ENCODE peak calls at places on chromosomes 11 and 22, in eight cellular contexts. L is CD8-positive, alpha-beta T cell; P is thoracic aorta; I is K562; G is uterus; N is heart right ventricle; M is lower lobe of right lung; E is GM23338. U is an unnamed sample.

GRCh38 chr22:22692707-22693530 is 48.5 kb downstream of the GGTLC2 start:
- DNase-seq in P (no peak), M (no peak), L (peak), G (no peak), E (peak), N (no peak), I (peak), U (no peak)

GRCh38 chr11:118339281-118340045 is 3.0 kb downstream of the CD3D start:
- DNase-seq in E (no peak), N (no peak), M (no peak), L (no peak), P (no peak), G (no peak), I (peak), U (no peak)

GRCh38 chr11:61077936-61078335 is 24.4 kb upstream of the CD5 start:
- DNase-seq in I (no peak), P (no peak), M (no peak), E (no peak), N (no peak), L (no peak), G (no peak), U (no peak)

GRCh38 chr11:83671295-83671694 is 385.1 kb upstream of the CCDC90B start:
- DNase-seq in E (no peak), L (no peak), G (no peak), M (no peak), I (no peak), P (no peak), N (no peak), U (no peak)

GRCh38 chr11:78551066-78551465 is 23.6 kb downstream of the NARS2 start:
- DNase-seq in G (no peak), N (no peak), M (no peak), I (no peak), P (no peak), E (no peak), L (no peak), U (no peak)

GRCh38 chr11:64723117-64723906 is at the start of gene NRXN2:
- DNase-seq in M (peak), E (peak), L (peak), G (peak), N (peak), I (peak), P (peak), U (peak)

GRCh38 chr11:116510166-116510565 is 262.6 kb downstream of the BUD13 start:
- DNase-seq in M (no peak), G (no peak), P (no peak), I (no peak), N (no peak), E (no peak), L (no peak), U (no peak)

GRCh38 chr11:54558407-54558806 is 45.4 kb downstream of the OR4C46 start:
- DNase-seq in E (peak), L (no peak), I (peak), M (no peak), G (no peak), P (no peak), N (no peak), U (no peak)

GRCh38 chr11:34960277-34960676 is 43.9 kb downstream of the PDHX start:
- DNase-seq in G (no peak), I (no peak), P (no peak), N (peak), M (no peak), E (no peak), L (no peak), U (peak)

GRCh38 chr11:106398396-106399074 is 321.1 kb downstream of the AASDHPPT start:
- DNase-seq in P (no peak), N (no peak), G (no peak), E (no peak), L (no peak), I (no peak), M (no peak), U (no peak)

GRCh38 chr11:75155570-75156422 is 4.9 kb downstream of the SLCO2B1 start:
- DNase-seq in N (no peak), G (no peak), P (no peak), M (no peak), E (no peak), I (peak), L (no peak), U (no peak)

GRCh38 chr11:41392591-41392990 is 66.9 kb downstream of the LRRC4C start:
- DNase-seq in M (no peak), E (peak), P (no peak), I (no peak), N (no peak), L (no peak), G (no peak), U (no peak)

GRCh38 chr11:128235958-128236357 is 351.4 kb downstream of the ETS1 start:
- DNase-seq in G (no peak), N (no peak), E (no peak), I (peak), L (no peak), M (no peak), P (no peak), U (no peak)

GRCh38 chr22:39181356-39181755 is 28.9 kb upstream of the CBX7 start:
- DNase-seq in I (no peak), L (no peak), N (no peak), G (no peak), P (no peak), E (no peak), M (no peak), U (no peak)

GRCh38 chr22:23176645-23177027 is 3.7 kb upstream of the BCR start:
- DNase-seq in G (no peak), I (no peak), N (no peak), M (no peak), P (no peak), E (no peak), L (no peak), U (no peak)

GRCh38 chr11:80146231-80146630 is 705.4 kb upstream of the TENM4 start:
- DNase-seq in P (no peak), M (no peak), I (no peak), E (no peak), G (no peak), N (no peak), L (no peak), U (no peak)

GRCh38 chr11:1829039-1829820 is 5.6 kb upstream of the SYT8 start:
- DNase-seq in I (no peak), M (peak), L (no peak), N (peak), E (no peak), G (no peak), P (no peak), U (no peak)

GRCh38 chr11:27234043-27234668 is 128.9 kb downstream of the CCDC34 start:
- DNase-seq in I (peak), N (peak), E (no peak), L (no peak), M (no peak), G (peak), P (no peak), U (peak)

GRCh38 chr11:33620423-33621120 is 80.1 kb downstream of the C11orf91 start:
- DNase-seq in G (no peak), N (no peak), P (no peak), E (no peak), I (no peak), L (no peak), M (no peak), U (no peak)

GRCh38 chr11:113526521-113526920 is 51.3 kb upstream of the DRD2 start:
- DNase-seq in P (no peak), M (no peak), E (no peak), I (no peak), N (no peak), G (no peak), L (no peak), U (no peak)

GRCh38 chr11:62601114-62601363 is 626 bp downstream of the MTA2 start:
- DNase-seq in I (peak), E (no peak), L (peak), G (peak), P (no peak), M (no peak), N (peak), U (peak)

GRCh38 chr11:96075532-96075959 is 151.6 kb upstream of the MTMR2 start:
- DNase-seq in E (no peak), P (no peak), I (no peak), G (no peak), L (no peak), M (no peak), N (no peak), U (no peak)

GRCh38 chr11:14237333-14237988 is 121.5 kb downstream of the RRAS2 start:
- DNase-seq in G (no peak), L (no peak), M (no peak), E (no peak), N (no peak), I (no peak), P (no peak), U (no peak)

GRCh38 chr22:17726561-17727243 is 47.6 kb downstream of the BID start:
- DNase-seq in P (no peak), E (no peak), G (no peak), N (no peak), L (no peak), M (no peak), I (no peak), U (no peak)

GRCh38 chr22:25002241-25002985 is 49.9 kb downstream of the KIAA1671 start:
- DNase-seq in P (no peak), E (no peak), M (no peak), L (no peak), N (no peak), I (no peak), G (no peak), U (no peak)

GRCh38 chr22:25714739-25715138 is 27.2 kb upstream of the MYO18B start:
- DNase-seq in N (no peak), M (no peak), I (no peak), P (no peak), L (no peak), G (no peak), E (no peak), U (no peak)

GRCh38 chr11:69242583-69242940 is 51.4 kb upstream of the MYEOV start:
- DNase-seq in M (no peak), G (no peak), L (no peak), E (no peak), P (no peak), N (no peak), I (no peak), U (no peak)

GRCh38 chr11:46808804-46809431 is 37.2 kb downstream of the CKAP5 start:
- DNase-seq in L (no peak), N (no peak), G (no peak), M (no peak), E (peak), P (no peak), I (peak), U (no peak)

GRCh38 chr11:95699631-95700470 is 89.7 kb downstream of the FAM76B start:
- DNase-seq in N (no peak), L (no peak), P (no peak), I (no peak), M (no peak), G (no peak), E (no peak), U (no peak)

GRCh38 chr11:64571050-64571409 is 20.0 kb upstream of the SLC22A12 start:
- DNase-seq in E (no peak), G (no peak), M (peak), N (no peak), I (no peak), L (no peak), P (no peak), U (no peak)

GRCh38 chr11:44066732-44067131 is 662 bp downstream of the ACCS start:
- DNase-seq in N (no peak), I (peak), P (no peak), E (no peak), G (peak), L (no peak), M (no peak), U (no peak)

GRCh38 chr11:111456859-111457730 is 55.1 kb downstream of the BTG4 start:
- DNase-seq in G (no peak), M (no peak), L (no peak), I (no peak), E (no peak), P (no peak), N (no peak), U (no peak)

GRCh38 chr11:10716122-10716521 is 22.6 kb upstream of the IRAG1 start:
- DNase-seq in I (peak), E (no peak), L (no peak), P (no peak), M (no peak), N (no peak), G (no peak), U (no peak)

DNA sequence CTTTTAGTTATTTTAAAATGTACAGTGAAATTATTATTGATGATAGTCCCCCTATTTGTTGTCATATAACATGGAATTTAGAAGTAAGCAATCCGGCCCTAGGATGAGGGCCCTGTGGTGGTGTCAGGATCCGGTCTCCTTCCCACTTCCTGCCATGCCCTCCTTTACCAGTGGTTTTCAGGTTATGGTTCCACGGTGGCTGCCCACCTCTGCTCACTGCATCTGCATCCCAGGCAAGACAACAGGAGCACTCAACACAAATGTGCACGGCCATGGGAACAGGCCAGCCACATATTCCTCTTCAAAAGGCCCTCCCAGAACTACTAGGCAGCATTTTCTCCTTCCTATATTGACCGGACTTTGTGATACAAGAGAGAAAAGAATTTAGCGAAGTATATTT is 1007.2 kb downstream of the TBC1D22A start:
- DNase-seq in P (no peak), G (no peak), N (no peak), L (no peak), I (no peak), M (no peak), E (no peak), U (no peak)
- H3K27ac ChIP-seq in P (no peak), G (no peak), N (no peak), L (no peak), I (no peak), M (no peak), E (no peak), U (no peak)

DNA sequence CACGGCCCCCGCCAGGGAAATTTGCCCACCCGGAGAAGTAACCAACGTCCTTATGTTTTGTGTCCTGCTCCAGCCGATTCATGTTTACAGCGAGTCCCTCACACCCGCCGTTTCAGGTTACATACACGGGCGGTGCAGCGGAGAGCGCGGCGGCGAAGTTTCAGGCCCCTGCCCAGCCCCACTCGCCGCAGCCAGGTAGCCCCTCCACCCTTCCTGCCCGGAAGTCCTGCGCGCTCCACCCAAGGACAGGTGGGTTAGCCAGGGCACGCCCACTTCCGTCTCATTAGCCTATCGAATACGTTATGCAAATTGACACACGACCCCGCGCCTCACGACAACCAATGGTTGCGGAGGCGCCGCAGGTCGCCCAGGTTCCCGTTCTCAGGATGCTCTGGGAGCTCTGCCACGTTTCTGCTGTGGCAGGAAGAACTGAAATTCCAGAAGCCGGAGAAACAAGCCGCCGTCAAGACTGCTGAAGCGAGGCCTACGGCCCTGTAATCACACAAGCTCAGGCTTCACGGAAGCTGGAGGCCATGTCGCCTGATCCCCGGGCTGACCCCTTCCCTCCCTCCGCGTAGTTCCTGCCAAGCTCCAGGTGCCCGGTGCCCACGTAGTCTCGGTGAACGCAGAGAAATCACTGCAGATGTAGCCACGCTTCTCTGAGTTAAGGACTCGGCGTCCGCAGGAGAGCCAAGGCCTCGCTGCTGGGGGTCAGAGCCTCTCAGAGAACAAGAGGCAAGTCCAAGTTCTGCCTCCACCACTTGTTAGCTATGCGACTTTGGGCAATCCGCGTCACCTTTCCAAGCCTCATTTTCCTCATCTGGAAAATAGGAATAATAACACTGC is 22.4 kb upstream of the MYH9 start:
- DNase-seq in N (peak), M (peak), G (peak), P (peak), L (peak), I (peak), E (peak), U (peak)
- TF ChIP-seq CTCF in N (no peak), M (no peak), G (no peak), P (no peak), L (no peak), I (no peak), E (no peak), U (no peak)

DNA sequence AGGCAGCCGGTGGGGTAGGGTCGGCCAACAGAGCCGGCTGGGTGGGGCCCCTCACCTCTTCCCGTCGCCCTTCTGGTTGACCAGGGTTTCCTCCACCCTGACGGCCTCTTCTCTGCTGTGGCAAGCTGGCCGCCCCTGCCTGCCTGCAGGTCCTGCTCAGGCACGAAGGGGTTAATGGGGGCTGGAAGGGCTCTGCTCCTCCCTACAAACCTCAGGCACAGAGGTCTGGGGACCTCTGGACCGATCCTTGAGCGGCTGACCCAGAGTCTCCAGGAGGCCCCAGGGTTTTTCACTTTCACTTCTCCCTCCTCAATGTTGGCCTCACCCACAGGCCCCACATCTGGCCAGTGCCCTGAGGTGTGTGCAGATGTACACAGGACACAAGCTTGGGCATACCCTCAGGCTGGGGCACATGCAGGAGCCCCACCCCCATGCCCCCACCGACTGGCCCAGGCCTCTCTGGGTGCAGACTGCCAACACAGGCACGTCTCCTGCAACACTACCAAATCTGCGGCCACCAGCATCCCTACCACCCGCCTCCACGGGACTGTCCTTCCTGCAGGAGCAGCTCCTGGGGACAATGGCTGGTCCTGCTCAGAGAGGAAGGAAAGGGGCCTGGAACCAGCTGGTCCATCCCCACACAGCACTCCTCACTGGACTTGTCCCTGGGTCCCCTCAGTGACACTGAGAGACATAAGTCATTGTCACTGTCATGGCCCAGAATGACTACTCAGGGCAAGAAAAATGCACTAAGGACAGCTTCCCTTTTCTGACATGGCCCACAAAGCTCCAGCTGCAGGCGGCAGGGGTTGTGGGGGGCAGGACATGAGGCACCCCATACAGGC is 3.2 kb upstream of the TBX1 start:
- DNase-seq in I (no peak), M (no peak), G (no peak), P (no peak), N (no peak), E (peak), L (no peak), U (no peak)
- H3K4me3 ChIP-seq in I (peak), M (peak), G (no peak), P (peak), N (peak), E (peak), L (no peak), U (peak)

GRCh38 chr11:12868315-12869073 is 140.6 kb upstream of the RASSF10 start:
- DNase-seq in P (no peak), M (no peak), I (peak), L (no peak), N (no peak), E (no peak), G (no peak), U (no peak)

GRCh38 chr11:12876340-12876739 is 132.8 kb upstream of the RASSF10 start:
- DNase-seq in L (no peak), M (no peak), P (no peak), E (no peak), N (no peak), G (no peak), I (no peak), U (no peak)

GRCh38 chr11:12871788-12872321 is 137.3 kb upstream of the RASSF10 start:
- DNase-seq in P (no peak), E (no peak), G (peak), M (no peak), N (no peak), L (no peak), I (peak), U (no peak)

GRCh38 chr11:12867531-12867930 is 141.6 kb upstream of the RASSF10 start:
- DNase-seq in L (no peak), I (peak), G (no peak), P (no peak), M (no peak), E (no peak), N (no peak), U (no peak)

GRCh38 chr11:12871251-12871650 is 137.9 kb upstream of the RASSF10 start:
- DNase-seq in E (no peak), G (no peak), P (no peak), L (no peak), I (no peak), N (no peak), M (no peak), U (no peak)
- H3K27ac ChIP-seq in E (peak), G (peak), P (no peak), L (no peak), I (no peak), N (no peak), M (no peak), U (no peak)

DNA sequence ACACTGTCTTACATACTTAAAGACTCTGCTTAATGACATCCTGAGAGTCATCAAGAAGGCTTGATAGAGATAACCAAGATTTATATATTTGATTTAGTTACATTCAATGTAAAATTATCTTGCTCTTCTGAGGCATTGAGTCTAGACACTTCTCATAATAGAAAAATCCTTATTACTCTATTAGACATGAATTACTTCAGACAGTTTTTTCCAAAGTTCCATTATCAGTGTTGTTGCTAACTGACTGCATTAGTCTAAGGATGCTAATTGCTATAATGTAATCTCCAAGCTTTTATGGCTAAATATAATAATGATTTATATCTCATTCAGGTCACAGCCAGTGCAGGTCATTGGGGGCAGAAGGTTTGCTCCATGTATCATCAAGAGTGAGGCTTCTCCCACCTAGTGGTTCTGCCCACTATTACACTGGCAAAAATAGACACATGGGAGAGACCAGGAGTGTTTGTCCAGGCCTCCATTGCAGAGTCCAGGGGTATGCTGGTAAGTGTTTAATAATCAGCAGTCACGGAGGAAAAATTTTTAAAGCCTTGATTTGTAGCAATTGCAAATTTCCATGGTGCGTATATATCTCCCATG is 377.2 kb upstream of the DDI1 start:
- DNase-seq in M (no peak), I (no peak), L (no peak), E (peak), P (no peak), G (no peak), N (no peak), U (no peak)
- TF ChIP-seq CTCF in M (no peak), I (no peak), L (no peak), E (peak), P (no peak), G (no peak), N (peak), U (peak)

U was measured in left ventricle myocardium inferior.